ENCODE peak calls at places on chromosomes 5 and 9, in five cellular contexts. One of them, this sample, is unnamed.
A peak's percentile ranks its signal among the peaks of the same experiment; 100 is the strongest.

GRCh38 chr5:118007262-118007661 is 981.1 kb downstream of the DTWD2 start:
- DNase-seq in activated CD4-positive, CD25-positive, alpha-beta regulatory T cell treated with anti-CD3 and anti-CD28 coated beads, Interleukin-2, amount 50 U/mL, for 72 hours: no peak
- DNase-seq in G401: no peak
- DNase-seq in HL-60: no peak
- DNase-seq in heart right ventricle: no peak
- DNase-seq in this sample: no peak

GRCh38 chr5:62083247-62083646 is 222.8 kb upstream of the KIF2A start:
- DNase-seq in heart right ventricle: no peak
- DNase-seq in activated CD4-positive, CD25-positive, alpha-beta regulatory T cell treated with anti-CD3 and anti-CD28 coated beads, Interleukin-2, amount 50 U/mL, for 72 hours: no peak
- DNase-seq in HL-60: no peak
- DNase-seq in G401: no peak
- DNase-seq in this sample: no peak

GRCh38 chr9:129319076-129319937 is 141.2 kb upstream of the IER5L start:
- DNase-seq in activated CD4-positive, CD25-positive, alpha-beta regulatory T cell treated with anti-CD3 and anti-CD28 coated beads, Interleukin-2, amount 50 U/mL, for 72 hours: peak; percentile 27
- DNase-seq in heart right ventricle: no peak
- DNase-seq in G401: peak; percentile 39
- DNase-seq in HL-60: no peak
- DNase-seq in this sample: no peak

GRCh38 chr5:116035123-116035522 is 2.9 kb downstream of the ARL14EPL start:
- DNase-seq in HL-60: no peak
- DNase-seq in activated CD4-positive, CD25-positive, alpha-beta regulatory T cell treated with anti-CD3 and anti-CD28 coated beads, Interleukin-2, amount 50 U/mL, for 72 hours: no peak
- DNase-seq in heart right ventricle: no peak
- DNase-seq in G401: no peak
- DNase-seq in this sample: no peak

GRCh38 chr9:21434202-21435014 is 5.8 kb upstream of the IFNA1 start:
- DNase-seq in heart right ventricle: no peak
- DNase-seq in HL-60: no peak
- DNase-seq in G401: peak; percentile 60
- DNase-seq in activated CD4-positive, CD25-positive, alpha-beta regulatory T cell treated with anti-CD3 and anti-CD28 coated beads, Interleukin-2, amount 50 U/mL, for 72 hours: no peak
- DNase-seq in this sample: peak; percentile 9

GRCh38 chr5:28012538-28012937 is 974.2 kb upstream of the CDH9 start:
- DNase-seq in heart right ventricle: no peak
- DNase-seq in activated CD4-positive, CD25-positive, alpha-beta regulatory T cell treated with anti-CD3 and anti-CD28 coated beads, Interleukin-2, amount 50 U/mL, for 72 hours: no peak
- DNase-seq in G401: no peak
- DNase-seq in HL-60: no peak
- DNase-seq in this sample: no peak

GRCh38 chr9:89357331-89358197 is 39.3 kb downstream of the SECISBP2 start:
- DNase-seq in activated CD4-positive, CD25-positive, alpha-beta regulatory T cell treated with anti-CD3 and anti-CD28 coated beads, Interleukin-2, amount 50 U/mL, for 72 hours: no peak
- DNase-seq in G401: no peak
- DNase-seq in heart right ventricle: no peak
- DNase-seq in HL-60: no peak
- DNase-seq in this sample: no peak

GRCh38 chr5:156815988-156816599 is 34.0 kb upstream of the PPP1R2B start:
- DNase-seq in G401: no peak
- DNase-seq in activated CD4-positive, CD25-positive, alpha-beta regulatory T cell treated with anti-CD3 and anti-CD28 coated beads, Interleukin-2, amount 50 U/mL, for 72 hours: no peak
- DNase-seq in HL-60: no peak
- DNase-seq in heart right ventricle: no peak
- DNase-seq in this sample: no peak

GRCh38 chr5:43290726-43291125 is 22.5 kb downstream of the HMGCS1 start:
- DNase-seq in heart right ventricle: no peak
- DNase-seq in activated CD4-positive, CD25-positive, alpha-beta regulatory T cell treated with anti-CD3 and anti-CD28 coated beads, Interleukin-2, amount 50 U/mL, for 72 hours: no peak
- DNase-seq in G401: no peak
- DNase-seq in HL-60: no peak
- DNase-seq in this sample: no peak

GRCh38 chr9:16515879-16516289 is 354.6 kb downstream of the BNC2 start:
- DNase-seq in G401: peak; percentile 15
- DNase-seq in HL-60: no peak
- DNase-seq in heart right ventricle: no peak
- DNase-seq in activated CD4-positive, CD25-positive, alpha-beta regulatory T cell treated with anti-CD3 and anti-CD28 coated beads, Interleukin-2, amount 50 U/mL, for 72 hours: no peak
- DNase-seq in this sample: peak; percentile 78

GRCh38 chr5:174570662-174571061 is 153.7 kb upstream of the MSX2 start:
- DNase-seq in HL-60: no peak
- DNase-seq in activated CD4-positive, CD25-positive, alpha-beta regulatory T cell treated with anti-CD3 and anti-CD28 coated beads, Interleukin-2, amount 50 U/mL, for 72 hours: no peak
- DNase-seq in G401: no peak
- DNase-seq in heart right ventricle: no peak
- DNase-seq in this sample: no peak

GRCh38 chr9:115262477-115262876 is 144.5 kb upstream of the TNC start:
- DNase-seq in activated CD4-positive, CD25-positive, alpha-beta regulatory T cell treated with anti-CD3 and anti-CD28 coated beads, Interleukin-2, amount 50 U/mL, for 72 hours: no peak
- DNase-seq in HL-60: no peak
- DNase-seq in G401: peak; percentile 94
- DNase-seq in heart right ventricle: peak; percentile 77
- DNase-seq in this sample: peak; percentile 4

GRCh38 chr5:31854181-31854624 is 215.3 kb downstream of the PDZD2 start:
- DNase-seq in G401: peak; percentile 11
- DNase-seq in HL-60: no peak
- DNase-seq in activated CD4-positive, CD25-positive, alpha-beta regulatory T cell treated with anti-CD3 and anti-CD28 coated beads, Interleukin-2, amount 50 U/mL, for 72 hours: no peak
- DNase-seq in heart right ventricle: peak; percentile 32
- DNase-seq in this sample: no peak

GRCh38 chr5:60801406-60802090 is 42.5 kb downstream of the ELOVL7 start:
- DNase-seq in heart right ventricle: no peak
- DNase-seq in HL-60: no peak
- DNase-seq in G401: no peak
- DNase-seq in activated CD4-positive, CD25-positive, alpha-beta regulatory T cell treated with anti-CD3 and anti-CD28 coated beads, Interleukin-2, amount 50 U/mL, for 72 hours: no peak
- DNase-seq in this sample: no peak

GRCh38 chr5:107519900-107520354 is 150.8 kb downstream of the EFNA5 start:
- DNase-seq in heart right ventricle: no peak
- DNase-seq in HL-60: no peak
- DNase-seq in activated CD4-positive, CD25-positive, alpha-beta regulatory T cell treated with anti-CD3 and anti-CD28 coated beads, Interleukin-2, amount 50 U/mL, for 72 hours: no peak
- DNase-seq in G401: no peak
- DNase-seq in this sample: no peak

GRCh38 chr5:150619359-150620230 is 20.9 kb upstream of the SYNPO start:
- DNase-seq in heart right ventricle: peak; percentile 83
- DNase-seq in HL-60: no peak
- DNase-seq in activated CD4-positive, CD25-positive, alpha-beta regulatory T cell treated with anti-CD3 and anti-CD28 coated beads, Interleukin-2, amount 50 U/mL, for 72 hours: no peak
- DNase-seq in G401: no peak
- DNase-seq in this sample: no peak

GRCh38 chr9:101485873-101486692 is 47.6 kb upstream of the RNF20 start:
- DNase-seq in heart right ventricle: peak; percentile 42
- DNase-seq in activated CD4-positive, CD25-positive, alpha-beta regulatory T cell treated with anti-CD3 and anti-CD28 coated beads, Interleukin-2, amount 50 U/mL, for 72 hours: no peak
- DNase-seq in G401: peak; percentile 72
- DNase-seq in HL-60: no peak
- DNase-seq in this sample: peak; percentile 35

GRCh38 chr9:88781500-88782391 is 209.5 kb upstream of the S1PR3 start:
- DNase-seq in heart right ventricle: peak; percentile 33
- DNase-seq in HL-60: peak; percentile 57
- DNase-seq in activated CD4-positive, CD25-positive, alpha-beta regulatory T cell treated with anti-CD3 and anti-CD28 coated beads, Interleukin-2, amount 50 U/mL, for 72 hours: no peak
- DNase-seq in G401: peak; percentile 27
- DNase-seq in this sample: no peak

GRCh38 chr5:100623719-100624118 is 88.5 kb downstream of the FAM174A start:
- DNase-seq in heart right ventricle: no peak
- DNase-seq in activated CD4-positive, CD25-positive, alpha-beta regulatory T cell treated with anti-CD3 and anti-CD28 coated beads, Interleukin-2, amount 50 U/mL, for 72 hours: no peak
- DNase-seq in HL-60: no peak
- DNase-seq in G401: peak; percentile 7
- DNase-seq in this sample: no peak

This sample was measured in NCI-H526 treated with DMSO at 0.1 percent for 48 hours.